ENCODE peak calls at places on chromosomes 7 and 10, in seven cellular contexts. V, T, O, S, H, B and Y are unnamed samples.

GRCh38 chr7:137985897-137986251 is 16.0 kb downstream of the CREB3L2 start:
- DNase-seq in H (no peak), B (no peak), O (no peak), S (no peak), T (no peak), V (no peak), Y (no peak)

GRCh38 chr7:30412810-30413504 is 65.6 kb downstream of the NOD1 start:
- DNase-seq in O (peak; percentile 95), H (peak; percentile 76), V (no peak), T (peak; percentile 40), B (peak; percentile 16), S (peak; percentile 32), Y (no peak)

GRCh38 chr10:65396997-65397396 is 1528.8 kb upstream of the LRRTM3 start:
- DNase-seq in B (no peak), V (no peak), S (no peak), H (no peak), T (no peak), O (no peak), Y (no peak)

GRCh38 chr10:70540089-70540788 is 61.7 kb downstream of the PALD1 start:
- DNase-seq in V (peak; percentile 65), B (no peak), O (peak; percentile 93), H (peak; percentile 46), S (no peak), T (no peak), Y (no peak)

GRCh38 chr7:20350996-20351692 is 20.4 kb downstream of the ITGB8 start:
- DNase-seq in H (no peak), T (no peak), V (no peak), O (no peak), S (no peak), B (no peak), Y (no peak)

GRCh38 chr7:30761214-30762156 is 9.6 kb downstream of the INMT start:
- DNase-seq in T (no peak), O (no peak), S (no peak), V (no peak), H (no peak), B (no peak), Y (no peak)

GRCh38 chr7:17526621-17527020 is 228.2 kb downstream of the AHR start:
- DNase-seq in H (no peak), S (no peak), O (no peak), V (no peak), T (no peak), B (no peak), Y (no peak)

GRCh38 chr10:46534828-46535524 is 21.5 kb downstream of the GPRIN2 start:
- DNase-seq in V (peak; percentile 33), H (no peak), T (no peak), S (peak; percentile 5), O (no peak), B (no peak), Y (no peak)

GRCh38 chr7:153401795-153402720 is 642.5 kb downstream of the ACTR3B start:
- DNase-seq in B (no peak), V (no peak), S (no peak), T (no peak), H (no peak), O (no peak), Y (no peak)

GRCh38 chr10:124007102-124007772 is 86.2 kb downstream of the CHST15 start:
- DNase-seq in S (peak; percentile 3), H (no peak), O (peak; percentile 34), V (no peak), B (no peak), T (no peak), Y (no peak)

GRCh38 chr7:51376420-51377092 is 59.9 kb upstream of the COBL start:
- DNase-seq in B (no peak), O (no peak), S (no peak), V (no peak), T (no peak), H (no peak), Y (no peak)

GRCh38 chr7:113715262-113715661 is 203.5 kb downstream of the PPP1R3A start:
- DNase-seq in H (no peak), B (no peak), S (no peak), V (no peak), O (no peak), T (no peak), Y (no peak)

GRCh38 chr7:45153238-45153637 is 4.4 kb upstream of the RAMP3 start:
- DNase-seq in O (no peak), V (no peak), B (no peak), H (no peak), S (no peak), T (no peak), Y (no peak)

GRCh38 chr10:113291413-113291812 is 261.4 kb upstream of the HABP2 start:
- DNase-seq in B (no peak), T (no peak), S (no peak), H (no peak), V (no peak), O (no peak), Y (no peak)

GRCh38 chr7:12640299-12641096 is 46.9 kb upstream of the ARL4A start:
- DNase-seq in V (no peak), H (no peak), T (no peak), S (no peak), B (no peak), O (no peak), Y (no peak)

GRCh38 chr10:103241262-103242011 is 4.2 kb upstream of the RPEL1 start:
- DNase-seq in S (peak; percentile 92), H (peak; percentile 37), T (no peak), V (peak; percentile 42), B (no peak), O (peak; percentile 74), Y (peak; percentile 25)

GRCh38 chr7:157470017-157470322 is 133.2 kb downstream of the DNAJB6 start:
- DNase-seq in V (no peak), S (no peak), O (no peak), T (no peak), B (no peak), H (no peak), Y (no peak)

GRCh38 chr10:89915970-89916369 is 214.6 kb downstream of the KIF20B start:
- DNase-seq in O (no peak), H (no peak), B (no peak), T (no peak), S (no peak), V (no peak), Y (no peak)

GRCh38 chr10:129768437-129769355 is 195.4 kb downstream of the EBF3 start:
- DNase-seq in T (no peak), O (peak; percentile 56), B (no peak), S (peak; percentile 4), H (peak; percentile 33), V (peak; percentile 66), Y (no peak)

GRCh38 chr7:156096806-156097538 is 284.7 kb upstream of the SHH start:
- DNase-seq in O (no peak), B (no peak), H (no peak), T (no peak), S (no peak), V (no peak), Y (no peak)

GRCh38 chr7:134718211-134718875 is 61.1 kb upstream of the CALD1 start:
- DNase-seq in S (no peak), V (no peak), H (no peak), T (no peak), O (no peak), B (no peak), Y (no peak)

GRCh38 chr7:13850185-13850752 is 139.2 kb downstream of the ETV1 start:
- DNase-seq in B (peak; percentile 9), T (peak; percentile 82), S (peak; percentile 11), V (no peak), H (no peak), O (peak; percentile 62), Y (peak; percentile 46)

GRCh38 chr10:70444613-70445222 is 3.2 kb upstream of the NODAL start:
- DNase-seq in B (no peak), T (no peak), V (no peak), S (no peak), O (no peak), H (no peak), Y (no peak)

GRCh38 chr7:136847858-136848257 is 20.6 kb upstream of the CHRM2 start:
- DNase-seq in T (no peak), H (no peak), B (no peak), S (no peak), V (no peak), O (no peak), Y (no peak)

DNA sequence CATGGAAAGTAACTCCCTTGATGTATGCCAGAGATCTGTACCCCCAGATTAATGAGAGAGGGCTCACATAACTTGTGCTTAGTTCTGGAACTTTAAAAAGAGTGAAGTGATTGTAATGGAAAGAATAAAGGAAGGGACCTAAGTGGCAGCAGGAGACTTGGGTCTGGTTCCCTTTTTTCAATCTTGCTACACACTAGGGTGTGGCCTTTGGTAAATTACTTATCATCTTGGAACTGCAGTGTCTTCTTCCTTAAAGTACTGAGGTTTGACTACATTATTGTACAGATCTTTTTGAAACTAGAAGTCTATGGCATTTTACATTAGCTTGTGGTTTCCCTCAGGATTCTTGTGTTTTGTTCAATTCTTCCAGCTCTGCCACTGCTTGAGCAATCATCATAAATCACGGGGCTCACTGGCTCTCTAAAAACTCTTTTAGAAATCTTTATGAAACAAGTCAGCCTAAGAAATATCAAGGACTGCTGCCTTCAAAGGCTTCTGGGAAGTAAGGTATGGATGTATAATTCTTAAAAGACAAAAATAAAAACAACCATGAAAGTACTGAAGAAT is 22.5 kb upstream of the CHRM2 start:
- DNase-seq in B (no peak), T (no peak), S (no peak), V (no peak), O (no peak), H (no peak), Y (no peak)
- H3K4me3 ChIP-seq in B (no peak overlapping the region), T (no peak overlapping the region), S (no peak overlapping the region), V (no peak overlapping the region), O (no peak overlapping the region), H (no peak overlapping the region), Y (no peak overlapping the region)

GRCh38 chr10:29841724-29842649 is 207.2 kb upstream of the SVIL start:
- DNase-seq in B (no peak), S (peak; percentile 47), O (no peak), T (no peak), H (peak; percentile 48), V (peak; percentile 25), Y (no peak)

GRCh38 chr10:29837586-29837985 is 202.8 kb upstream of the SVIL start:
- DNase-seq in T (no peak), H (peak; percentile 41), O (no peak), S (no peak), V (no peak), B (no peak), Y (no peak)

GRCh38 chr10:29840516-29841276 is 205.9 kb upstream of the SVIL start:
- DNase-seq in H (no peak), S (no peak), T (no peak), O (no peak), V (no peak), B (no peak), Y (no peak)

GRCh38 chr10:29838529-29838928 is 203.8 kb upstream of the SVIL start:
- DNase-seq in T (no peak), V (no peak), B (no peak), S (peak; percentile 41), H (no peak), O (no peak), Y (no peak)

GRCh38 chr10:29839826-29840515 is 205.2 kb upstream of the SVIL start:
- DNase-seq in V (no peak), T (no peak), S (no peak), O (no peak), B (no peak), H (no peak), Y (no peak)
- H3K27ac ChIP-seq in V (peak overlapping the region; percentile 62), T (no peak overlapping the region), S (peak overlapping the region; percentile 86), O (no peak overlapping the region), B (no peak overlapping the region), H (no peak overlapping the region), Y (no peak overlapping the region)

GRCh38 chr7:125561006-125561405 is 631.4 kb upstream of the POT1 start:
- DNase-seq in T (peak; percentile 57), B (no peak), S (no peak), H (no peak), V (no peak), O (no peak), Y (no peak)
- H3K4me3 ChIP-seq in T (peak overlapping the region; percentile 25), B (no peak overlapping the region), S (no peak overlapping the region), H (no peak overlapping the region), V (no peak overlapping the region), O (no peak overlapping the region), Y (no peak overlapping the region)

GRCh38 chr10:5423774-5424173 is 11.4 kb downstream of the NET1 start:
- DNase-seq in V (no peak), S (no peak), O (no peak), T (no peak), B (no peak), H (no peak), Y (no peak)
- H3K27ac ChIP-seq in V (no peak overlapping the region), S (no peak overlapping the region), O (peak overlapping the region; percentile 43), T (no peak overlapping the region), B (no peak overlapping the region), H (no peak overlapping the region), Y (no peak overlapping the region)